ENCODE peak calls at places on chromosomes 11 and 22, in ten cellular contexts. F is CD8-positive, alpha-beta T cell; T is brain microvascular endothelial cell; H is iPS DF 6.9; B is colonic mucosa; I is esophagus squamous epithelium; A is mammary epithelial cell; S is MG63; Q is GM23338; L is heart left ventricle. M is an unnamed sample. For H3K27me3, the result is how much of the 10 kb centered on the place peaks cover.

GRCh38 chr22:34946339-34946985 is 119.5 kb upstream of the ISX start:
- DNase-seq in S (no peak), F (no peak), I (no peak), H (no peak), Q (no peak), B (no peak), T (no peak), L (no peak), A (peak), M (no peak)

GRCh38 chr11:114036156-114036811 is 23.2 kb upstream of the ZBTB16 start:
- DNase-seq in S (peak), I (no peak), B (peak), T (no peak), Q (peak), A (peak), H (peak), L (peak), F (peak), M (peak)

GRCh38 chr22:19750666-19751490 is 9.7 kb upstream of the TBX1 start:
- DNase-seq in I (no peak), F (no peak), L (no peak), B (no peak), T (peak), Q (no peak), H (no peak), A (no peak), S (no peak), M (no peak)

GRCh38 chr22:29184886-29185575 is 20.7 kb upstream of the EMID1 start:
- DNase-seq in L (no peak), I (no peak), S (no peak), F (no peak), Q (no peak), T (no peak), H (no peak), B (no peak), A (no peak), M (no peak)

GRCh38 chr11:96341237-96342130 is 1.5 kb downstream of the MAML2 start:
- DNase-seq in A (peak), I (no peak), T (no peak), Q (peak), H (no peak), B (peak), L (peak), F (peak), S (peak), M (no peak)

GRCh38 chr11:47383106-47383505 is 4.8 kb upstream of the SPI1 start:
- DNase-seq in L (no peak), T (no peak), F (no peak), A (no peak), H (no peak), S (no peak), B (no peak), I (no peak), Q (no peak), M (no peak)

GRCh38 chr11:71530602-71531001 is 3.5 kb downstream of the KRTAP5-7 start:
- DNase-seq in F (no peak), I (no peak), A (no peak), L (no peak), S (no peak), B (no peak), T (no peak), H (no peak), Q (no peak), M (no peak)

GRCh38 chr11:59144579-59145345 is 2.1 kb downstream of the FAM111A start:
- DNase-seq in L (peak), S (peak), B (peak), Q (peak), T (peak), I (no peak), H (peak), A (peak), F (peak), M (peak)

GRCh38 chr22:28594784-28595324 is 84.8 kb downstream of the TTC28 start:
- DNase-seq in A (peak), F (no peak), T (peak), L (no peak), H (peak), I (no peak), S (no peak), B (no peak), Q (peak), M (no peak)

GRCh38 chr22:48277868-48278581 is 1515.6 kb downstream of the TBC1D22A start:
- DNase-seq in T (no peak), F (no peak), S (no peak), L (no peak), A (no peak), Q (no peak), I (no peak), B (peak), H (no peak), M (no peak)

GRCh38 chr22:40479887-40480538 is 109.6 kb downstream of the SGSM3 start:
- DNase-seq in B (no peak), I (no peak), F (no peak), H (no peak), A (peak), T (no peak), S (no peak), Q (no peak), L (no peak), M (no peak)

GRCh38 chr11:66674964-66675602 is 2.6 kb downstream of the RBM4B start:
- DNase-seq in L (no peak), Q (no peak), I (no peak), A (no peak), F (no peak), H (no peak), S (no peak), B (no peak), T (no peak), M (no peak)

GRCh38 chr11:9850224-9850895 is 186.5 kb downstream of the SWAP70 start:
- DNase-seq in Q (no peak), A (no peak), I (no peak), H (no peak), F (no peak), T (no peak), S (no peak), B (no peak), L (no peak), M (no peak)

GRCh38 chr11:16856022-16856471 is 117.6 kb downstream of the C11orf58 start:
- DNase-seq in A (no peak), S (no peak), T (no peak), H (no peak), Q (no peak), B (no peak), L (peak), F (no peak), I (no peak), M (no peak)

GRCh38 chr11:99739464-99740089 is 718.8 kb downstream of the CNTN5 start:
- DNase-seq in I (no peak), T (peak), S (no peak), F (no peak), Q (peak), A (peak), B (no peak), L (no peak), H (peak), M (peak)

GRCh38 chr22:30056015-30056414 is 24.2 kb upstream of the HORMAD2 start:
- DNase-seq in H (no peak), L (no peak), T (no peak), B (no peak), F (no peak), I (no peak), Q (no peak), S (no peak), A (no peak), M (no peak)

GRCh38 chr11:46357483-46357936 is 10.2 kb downstream of the DGKZ start:
- DNase-seq in L (no peak), S (no peak), F (no peak), I (no peak), T (no peak), H (no peak), B (no peak), A (peak), Q (no peak), M (no peak)

GRCh38 chr11:31656051-31656450 is 146.5 kb downstream of the ELP4 start:
- DNase-seq in Q (no peak), H (no peak), T (no peak), A (peak), B (no peak), I (no peak), F (no peak), L (no peak), S (no peak), M (no peak)

GRCh38 chr11:60925685-60926267 is 1.5 kb downstream of the TMEM132A start:
- DNase-seq in S (peak), L (no peak), T (peak), H (no peak), Q (no peak), A (peak), F (no peak), I (no peak), B (no peak), M (no peak)

GRCh38 chr11:111961389-111962300 is 24.5 kb downstream of the DIXDC1 start:
- DNase-seq in A (no peak), F (no peak), Q (no peak), I (no peak), L (no peak), H (no peak), T (no peak), B (no peak), S (no peak), M (no peak)

GRCh38 chr22:34001701-34002466 is 81.6 kb upstream of the LARGE1 start:
- DNase-seq in F (no peak), S (no peak), H (no peak), T (no peak), I (no peak), Q (no peak), A (peak), L (no peak), B (no peak), M (no peak)

GRCh38 chr11:16114451-16114850 is 241.9 kb downstream of the SOX6 start:
- DNase-seq in I (no peak), H (no peak), B (no peak), F (no peak), A (peak), L (no peak), T (no peak), Q (no peak), S (no peak), M (no peak)

GRCh38 chr11:56089697-56090096 is 3.4 kb upstream of the OR8I2 start:
- DNase-seq in L (no peak), Q (peak), A (no peak), B (no peak), F (no peak), S (no peak), H (no peak), T (no peak), I (no peak), M (no peak)

GRCh38 chr11:65391007-65391406 is 4.6 kb downstream of the FRMD8 start:
- DNase-seq in H (no peak), A (no peak), B (no peak), S (no peak), Q (peak), I (no peak), L (peak), F (no peak), T (no peak), M (peak)

GRCh38 chr11:13923716-13924650 is 38.5 kb upstream of the SPON1 start:
- DNase-seq in H (no peak), A (peak), I (no peak), B (no peak), F (peak), T (no peak), S (no peak), Q (no peak), L (no peak), M (no peak)

GRCh38 chr11:99952816-99953215 is 734.3 kb upstream of the ARHGAP42 start:
- DNase-seq in I (no peak), L (no peak), B (no peak), A (peak), Q (no peak), F (no peak), S (no peak), T (peak), H (no peak), M (no peak)

GRCh38 chr11:5499671-5500070 is 10.1 kb downstream of the UBQLN3 start:
- DNase-seq in S (no peak), L (no peak), A (no peak), Q (no peak), B (no peak), F (no peak), H (no peak), T (no peak), I (no peak), M (no peak)

GRCh38 chr22:35310556-35311550 is 11.2 kb downstream of the TOM1 start:
- DNase-seq in I (no peak), A (no peak), B (peak), H (no peak), Q (peak), L (no peak), S (no peak), T (no peak), F (no peak), M (no peak)

GRCh38 chr11:114651145-114651718 is 27.1 kb upstream of the NXPE2 start:
- DNase-seq in F (no peak), T (no peak), L (no peak), H (no peak), S (no peak), Q (no peak), A (no peak), I (no peak), B (no peak), M (no peak)

GRCh38 chr11:124678416-124678815 is 4.7 kb downstream of the SPA17 start:
- DNase-seq in H (no peak), B (no peak), T (no peak), S (no peak), L (no peak), I (no peak), A (no peak), Q (no peak), F (no peak), M (no peak)

GRCh38 chr11:563066-563811 is 2.5 kb downstream of the RASSF7 start:
- DNase-seq in S (no peak), Q (no peak), T (no peak), I (no peak), H (no peak), A (no peak), F (no peak), B (no peak), L (peak), M (no peak)

GRCh38 chr22:20750461-20751184 is 23.3 kb upstream of the SERPIND1 start:
- DNase-seq in H (no peak), B (peak), T (peak), F (no peak), Q (no peak), S (peak), A (peak), L (peak), I (no peak), M (peak)

GRCh38 chr22:39732625-39733024 is 160.9 kb downstream of the ENTHD1 start:
- DNase-seq in L (no peak), T (no peak), S (no peak), B (no peak), A (no peak), Q (no peak), F (no peak), I (no peak), H (no peak), M (no peak)

GRCh38 chr11:19370100-19370861 is 129.5 kb upstream of the E2F8 start:
- DNase-seq in Q (no peak), T (peak), A (peak), I (no peak), S (peak), F (no peak), L (peak), H (no peak), B (no peak), M (peak)

GRCh38 chr22:23836692-23837495 is 1.9 kb downstream of the DERL3 start:
- DNase-seq in T (no peak), Q (no peak), A (no peak), F (no peak), B (no peak), L (no peak), S (no peak), H (no peak), I (no peak), M (no peak)

GRCh38 chr11:108576523-108576922 is 17.0 kb downstream of the EXPH5 start:
- DNase-seq in I (no peak), T (no peak), B (no peak), A (no peak), F (no peak), S (no peak), L (no peak), H (no peak), Q (no peak), M (no peak)

GRCh38 chr11:112795142-112795815 is 165.9 kb upstream of the NCAM1 start:
- DNase-seq in A (peak), I (no peak), F (no peak), Q (peak), T (peak), S (peak), H (no peak), B (peak), L (no peak), M (peak)

GRCh38 chr11:20155683-20156279 is 4.5 kb downstream of the DBX1 start:
- DNase-seq in B (no peak), I (no peak), L (no peak), S (no peak), Q (peak), F (no peak), A (no peak), H (no peak), T (no peak), M (no peak)

GRCh38 chr11:59551651-59552521 is 40.5 kb downstream of the OR4D9 start:
- DNase-seq in S (peak), T (peak), B (no peak), Q (peak), A (peak), H (no peak), F (no peak), I (no peak), L (no peak), M (peak)

GRCh38 chr22:43406186-43406790 is 5.5 kb upstream of the MPPED1 start:
- DNase-seq in L (no peak), T (no peak), F (no peak), B (no peak), S (no peak), Q (no peak), H (no peak), I (no peak), A (no peak), M (no peak)

GRCh38 chr22:43407591-43407990 is 4.2 kb upstream of the MPPED1 start:
- DNase-seq in L (no peak), F (no peak), S (no peak), T (no peak), I (no peak), Q (no peak), H (no peak), B (no peak), A (no peak), M (no peak)

GRCh38 chr22:43409800-43410199 is 2.0 kb upstream of the MPPED1 start:
- DNase-seq in I (no peak), T (no peak), H (no peak), F (no peak), A (no peak), S (no peak), L (no peak), B (no peak), Q (no peak), M (no peak)

GRCh38 chr22:43409046-43409445 is 2.8 kb upstream of the MPPED1 start:
- DNase-seq in F (no peak), T (no peak), I (no peak), S (no peak), B (no peak), Q (no peak), A (no peak), L (no peak), H (no peak), M (no peak)

DNA sequence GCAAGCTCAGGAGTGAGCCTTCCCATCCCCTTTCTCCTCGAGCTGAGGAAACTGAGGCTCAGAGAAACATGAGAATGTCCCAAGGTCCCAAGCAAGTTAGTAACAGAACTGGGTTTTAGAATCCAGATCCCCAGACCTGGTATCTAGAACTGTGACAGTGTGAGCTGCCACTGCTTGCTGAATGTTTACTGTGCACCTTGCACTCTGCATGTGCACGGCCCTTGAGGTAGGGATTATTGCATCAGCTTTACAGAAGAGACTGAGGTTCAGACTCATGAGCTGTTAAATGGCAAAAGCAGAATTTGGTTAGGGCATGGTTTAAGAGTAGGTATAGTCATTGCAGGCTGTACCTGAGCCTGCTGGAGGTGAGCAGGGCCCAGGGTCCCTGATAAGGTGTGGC is 3.8 kb upstream of the MPPED1 start:
- DNase-seq in Q (no peak), I (no peak), B (no peak), S (no peak), L (no peak), F (no peak), H (no peak), A (no peak), T (no peak), M (no peak)
- H3K27me3 ChIP-seq in Q (under half), I (under half), B (under half), S (under half), L (under half), F (under half), H (under half), A (under half), T (under half), M (under half)

DNA sequence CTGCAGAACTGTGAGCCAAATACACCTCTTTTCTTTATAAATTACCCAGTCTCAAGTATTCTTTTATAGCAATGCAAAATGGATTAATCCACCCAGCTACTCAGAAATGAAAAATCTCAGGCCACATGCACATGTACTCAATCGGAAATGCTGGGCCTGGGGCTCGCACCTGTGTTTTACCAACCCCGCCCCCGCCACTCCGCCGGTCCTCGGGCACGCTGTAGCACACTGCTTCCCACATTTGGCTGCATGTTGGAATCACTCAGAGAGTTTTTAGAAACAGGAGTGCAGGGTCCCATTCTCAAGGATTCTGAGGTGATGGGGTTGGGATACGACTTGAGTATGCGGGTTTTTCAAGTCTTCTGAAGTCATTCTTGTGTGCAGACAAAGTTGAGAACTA is 284.4 kb downstream of the NTM start:
- DNase-seq in B (no peak), H (no peak), L (no peak), I (no peak), T (no peak), S (no peak), F (no peak), A (no peak), Q (no peak), M (no peak)
- H3K27me3 ChIP-seq in B (under half), H (under half), L (under half), I (under half), T (under half), S (under half), F (under half), A (under half), Q (under half), M (under half)

GRCh38 chr22:45971389-45972028 is 5.5 kb downstream of the WNT7B start:
- DNase-seq in I (no peak), B (no peak), H (no peak), T (no peak), A (no peak), L (no peak), Q (peak), F (no peak), S (no peak), M (no peak)
- H3K27me3 ChIP-seq in I (under half), B (half or more), H (half or more), T (under half), A (under half), L (half or more), Q (half or more), F (under half), S (under half), M (under half)

GRCh38 chr11:104731890-104732289 is 166.4 kb downstream of the CASP12 start:
- DNase-seq in T (no peak), L (no peak), B (no peak), S (no peak), H (no peak), Q (no peak), A (no peak), F (no peak), I (no peak), M (no peak)

GRCh38 chr11:104727768-104728167 is 170.5 kb downstream of the CASP12 start:
- DNase-seq in H (no peak), B (no peak), F (no peak), S (no peak), T (no peak), I (no peak), L (no peak), Q (no peak), A (no peak), M (no peak)

GRCh38 chr11:104728927-104729326 is 169.3 kb downstream of the CASP12 start:
- DNase-seq in A (no peak), S (no peak), L (no peak), F (no peak), H (no peak), Q (no peak), B (no peak), I (no peak), T (no peak), M (no peak)

GRCh38 chr11:104727095-104727494 is 171.2 kb downstream of the CASP12 start:
- DNase-seq in S (no peak), L (no peak), F (no peak), A (no peak), H (no peak), T (no peak), B (no peak), Q (no peak), I (no peak), M (no peak)
- H3K27me3 ChIP-seq in S (under half), L (under half), F (under half), A (under half), H (under half), T (under half), B (under half), Q (under half), I (under half), M (under half)

DNA sequence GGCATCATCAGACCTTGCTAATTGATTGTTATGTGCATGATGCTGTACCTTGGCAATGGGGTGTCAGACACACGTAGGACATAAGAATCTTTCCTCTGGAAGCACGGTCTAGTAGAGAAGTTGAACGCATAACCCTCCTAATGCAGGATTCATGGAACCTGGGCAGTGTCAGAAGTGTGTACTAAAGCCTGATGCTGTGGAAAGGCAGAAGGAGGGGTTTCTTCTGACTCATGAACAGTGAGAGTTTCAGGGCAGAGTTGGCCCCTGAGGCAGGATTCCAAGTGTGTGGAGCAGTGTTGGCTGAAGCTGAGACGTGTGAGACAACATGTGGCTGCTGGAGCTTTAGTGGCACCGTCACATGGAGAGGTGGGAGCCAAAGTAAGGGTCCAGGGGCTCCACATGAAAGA is 3.5 kb downstream of the PANX1 start:
- DNase-seq in H (no peak), T (peak), Q (no peak), S (peak), A (peak), I (no peak), L (no peak), F (no peak), B (no peak), M (no peak)
- H3K27me3 ChIP-seq in H (under half), T (under half), Q (under half), S (under half), A (under half), I (under half), L (under half), F (under half), B (under half), M (under half)